ENCODE peak calls at places on chromosomes 13 and 19, in seven cellular contexts. One of them, this sample, is unnamed.
A peak's percentile ranks its signal among the peaks of the same experiment; 100 is the strongest.

GRCh38 chr13:113620036-113620435 is 35.5 kb downstream of the TFDP1 start:
- DNase-seq in tibial nerve: no peak
- DNase-seq in uterus: no peak
- DNase-seq in IMR-90: no peak
- DNase-seq in kidney: peak; percentile 63
- DNase-seq in endodermal cell: no peak
- DNase-seq in astrocyte: no peak
- DNase-seq in this sample: peak; percentile 35

GRCh38 chr19:15869109-15869555 is 28.7 kb downstream of the CYP4F2 start:
- DNase-seq in uterus: peak; percentile 19
- DNase-seq in tibial nerve: peak; percentile 36
- DNase-seq in astrocyte: no peak
- DNase-seq in endodermal cell: peak; percentile 50
- DNase-seq in kidney: no peak
- DNase-seq in IMR-90: no peak
- DNase-seq in this sample: no peak

GRCh38 chr13:22014469-22014868 is 343.6 kb downstream of the FGF9 start:
- DNase-seq in IMR-90: no peak
- DNase-seq in kidney: no peak
- DNase-seq in endodermal cell: no peak
- DNase-seq in uterus: no peak
- DNase-seq in tibial nerve: no peak
- DNase-seq in astrocyte: no peak
- DNase-seq in this sample: no peak

GRCh38 chr13:110415669-110416068 is 108.6 kb downstream of the COL4A2 start:
- DNase-seq in kidney: no peak
- DNase-seq in endodermal cell: peak; percentile 80
- DNase-seq in astrocyte: no peak
- DNase-seq in IMR-90: peak; percentile 24
- DNase-seq in tibial nerve: no peak
- DNase-seq in uterus: peak; percentile 46
- DNase-seq in this sample: no peak

GRCh38 chr19:43652546-43652874 is 12.9 kb upstream of the CADM4 start:
- DNase-seq in IMR-90: no peak
- DNase-seq in endodermal cell: no peak
- DNase-seq in tibial nerve: no peak
- DNase-seq in kidney: no peak
- DNase-seq in astrocyte: no peak
- DNase-seq in uterus: no peak
- DNase-seq in this sample: no peak

GRCh38 chr19:47341734-47342133 is 7.4 kb upstream of the DHX34 start:
- DNase-seq in uterus: no peak
- DNase-seq in IMR-90: no peak
- DNase-seq in astrocyte: no peak
- DNase-seq in endodermal cell: no peak
- DNase-seq in tibial nerve: no peak
- DNase-seq in kidney: no peak
- DNase-seq in this sample: no peak

GRCh38 chr13:113962975-113963374 is 10.9 kb downstream of the C13orf46 start:
- DNase-seq in kidney: peak; percentile 44
- DNase-seq in endodermal cell: no peak
- DNase-seq in astrocyte: no peak
- DNase-seq in IMR-90: no peak
- DNase-seq in tibial nerve: no peak
- DNase-seq in uterus: no peak
- DNase-seq in this sample: peak; percentile 7

GRCh38 chr19:45211751-45212381 is 33.3 kb downstream of the BLOC1S3 start:
- DNase-seq in tibial nerve: no peak
- DNase-seq in endodermal cell: no peak
- DNase-seq in uterus: peak; percentile 77
- DNase-seq in kidney: peak; percentile 90
- DNase-seq in astrocyte: no peak
- DNase-seq in IMR-90: no peak
- DNase-seq in this sample: peak; percentile 58

GRCh38 chr19:54439174-54439851 is 9.7 kb upstream of the LENG8 start:
- DNase-seq in astrocyte: no peak
- DNase-seq in kidney: no peak
- DNase-seq in IMR-90: no peak
- DNase-seq in tibial nerve: peak; percentile 30
- DNase-seq in endodermal cell: peak; percentile 92
- DNase-seq in uterus: no peak
- DNase-seq in this sample: no peak

GRCh38 chr19:18393836-18394235 is 3.6 kb downstream of the LRRC25 start:
- DNase-seq in astrocyte: no peak
- DNase-seq in kidney: no peak
- DNase-seq in tibial nerve: no peak
- DNase-seq in endodermal cell: no peak
- DNase-seq in uterus: no peak
- DNase-seq in IMR-90: no peak
- DNase-seq in this sample: no peak

GRCh38 chr19:57171551-57172081 is 4.3 kb upstream of the DUXA start:
- DNase-seq in tibial nerve: peak; percentile 15
- DNase-seq in IMR-90: peak; percentile 39
- DNase-seq in uterus: peak; percentile 19
- DNase-seq in kidney: peak; percentile 84
- DNase-seq in endodermal cell: peak; percentile 79
- DNase-seq in astrocyte: peak; percentile 3
- DNase-seq in this sample: no peak

GRCh38 chr19:1373534-1374249 is 10.0 kb upstream of the NDUFS7 start:
- DNase-seq in endodermal cell: no peak
- DNase-seq in astrocyte: no peak
- DNase-seq in kidney: no peak
- DNase-seq in uterus: no peak
- DNase-seq in tibial nerve: no peak
- DNase-seq in IMR-90: peak; percentile 66
- DNase-seq in this sample: peak; percentile 72

GRCh38 chr13:47216176-47216822 is 319.4 kb upstream of the HTR2A start:
- DNase-seq in endodermal cell: no peak
- DNase-seq in IMR-90: peak; percentile 57
- DNase-seq in astrocyte: peak; percentile 63
- DNase-seq in uterus: no peak
- DNase-seq in tibial nerve: no peak
- DNase-seq in kidney: no peak
- DNase-seq in this sample: no peak

GRCh38 chr19:38319421-38320258 is at the start of gene KCNK6:
- DNase-seq in IMR-90: no peak
- DNase-seq in tibial nerve: peak; percentile 22
- DNase-seq in kidney: no peak
- DNase-seq in astrocyte: peak; percentile 14
- DNase-seq in endodermal cell: peak; percentile 79
- DNase-seq in uterus: peak; percentile 40
- DNase-seq in this sample: peak; percentile 68

GRCh38 chr19:4676955-4677731 is 7.0 kb upstream of the MYDGF start:
- DNase-seq in endodermal cell: peak; percentile 94
- DNase-seq in IMR-90: peak; percentile 35
- DNase-seq in kidney: no peak
- DNase-seq in uterus: no peak
- DNase-seq in tibial nerve: no peak
- DNase-seq in astrocyte: no peak
- DNase-seq in this sample: peak; percentile 87

GRCh38 chr19:18865973-18866799 is 29.8 kb downstream of the CERS1 start:
- DNase-seq in endodermal cell: peak; percentile 92
- DNase-seq in IMR-90: peak; percentile 36
- DNase-seq in uterus: peak; percentile 44
- DNase-seq in tibial nerve: peak; percentile 51
- DNase-seq in astrocyte: no peak
- DNase-seq in kidney: no peak
- DNase-seq in this sample: peak; percentile 80

GRCh38 chr19:51009061-51009891 is 7.9 kb upstream of the KLK8 start:
- DNase-seq in IMR-90: no peak
- DNase-seq in endodermal cell: no peak
- DNase-seq in astrocyte: no peak
- DNase-seq in tibial nerve: no peak
- DNase-seq in kidney: no peak
- DNase-seq in uterus: no peak
- DNase-seq in this sample: no peak

GRCh38 chr13:111043575-111043982 is 71.5 kb upstream of the ARHGEF7 start:
- DNase-seq in endodermal cell: no peak
- DNase-seq in tibial nerve: no peak
- DNase-seq in kidney: peak; percentile 54
- DNase-seq in IMR-90: no peak
- DNase-seq in uterus: peak; percentile 31
- DNase-seq in astrocyte: peak; percentile 12
- DNase-seq in this sample: peak; percentile 69

GRCh38 chr19:39417463-39418181 is 5.2 kb downstream of the PLEKHG2 start:
- DNase-seq in astrocyte: no peak
- DNase-seq in endodermal cell: no peak
- DNase-seq in uterus: no peak
- DNase-seq in IMR-90: no peak
- DNase-seq in kidney: no peak
- DNase-seq in tibial nerve: no peak
- DNase-seq in this sample: no peak

GRCh38 chr13:95552539-95553270 is at the start of gene CLDN10:
- DNase-seq in uterus: no peak
- DNase-seq in kidney: peak; percentile 87
- DNase-seq in IMR-90: no peak
- DNase-seq in astrocyte: no peak
- DNase-seq in endodermal cell: peak; percentile 97
- DNase-seq in tibial nerve: no peak
- DNase-seq in this sample: no peak
- TF ChIP-seq CTCF in uterus: no peak
- TF ChIP-seq CTCF in kidney: no peak
- TF ChIP-seq CTCF in IMR-90: no peak
- TF ChIP-seq CTCF in astrocyte: no peak
- TF ChIP-seq CTCF in endodermal cell: peak; percentile 84
- TF ChIP-seq CTCF in tibial nerve: no peak
- TF ChIP-seq CTCF in this sample: no peak

DNA sequence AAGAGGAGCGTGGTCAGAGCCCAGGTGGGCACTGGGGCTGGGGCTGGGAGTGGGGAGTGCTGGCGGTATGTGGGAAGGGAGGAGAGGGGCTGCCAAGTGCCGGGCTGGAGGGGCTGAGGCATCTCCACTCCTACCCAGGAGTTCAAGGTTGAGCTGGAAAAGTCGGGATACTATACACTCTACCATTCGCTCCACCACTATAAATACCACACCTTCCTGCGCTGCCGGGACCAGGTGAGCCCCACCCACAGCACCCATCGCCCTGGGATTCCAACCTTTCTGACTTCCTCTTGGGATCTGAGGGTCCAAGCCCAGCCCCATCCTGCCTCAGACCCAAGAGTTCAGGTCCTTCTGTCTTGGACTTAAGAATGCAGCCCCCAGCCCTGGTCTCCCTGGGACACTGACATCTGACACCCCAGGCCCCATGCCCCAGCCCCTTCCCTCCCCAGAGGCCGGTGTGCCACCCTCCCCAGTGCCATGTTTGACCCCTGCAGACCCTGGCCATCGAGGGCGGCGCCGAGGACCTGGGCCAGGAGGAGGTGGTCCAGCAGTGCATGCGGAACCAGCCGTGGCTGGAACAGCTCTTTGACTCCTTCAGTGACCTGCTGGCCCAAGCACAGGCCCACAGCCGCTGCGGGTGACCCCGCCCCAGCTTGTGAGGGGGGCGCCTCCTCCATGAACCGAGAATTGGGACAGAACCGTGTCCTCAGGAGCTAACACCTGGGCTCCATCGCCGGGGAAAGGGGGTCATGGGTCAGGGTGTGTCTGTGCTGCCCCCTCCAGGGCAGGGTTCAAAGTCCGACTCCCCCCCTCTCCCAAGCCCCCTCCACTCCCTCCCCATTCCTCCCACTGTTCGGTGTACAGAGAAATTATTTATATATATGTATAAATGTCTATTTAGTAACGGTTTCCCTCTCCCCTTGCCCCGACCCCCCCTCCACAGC is 14.7 kb downstream of the RRAS start:
- DNase-seq in uterus: no peak
- DNase-seq in endodermal cell: no peak
- DNase-seq in tibial nerve: no peak
- DNase-seq in IMR-90: no peak
- DNase-seq in kidney: no peak
- DNase-seq in astrocyte: no peak
- DNase-seq in this sample: no peak
- H3K36me3 ChIP-seq in uterus: no peaks in the 10 kb centered on the region
- H3K36me3 ChIP-seq in endodermal cell: peaks cover 62% of the 10 kb centered on the region
- H3K36me3 ChIP-seq in tibial nerve: no peaks in the 10 kb centered on the region
- H3K36me3 ChIP-seq in IMR-90: peaks cover 33% of the 10 kb centered on the region
- H3K36me3 ChIP-seq in kidney: peaks cover 2% of the 10 kb centered on the region
- H3K36me3 ChIP-seq in astrocyte: peaks cover 13% of the 10 kb centered on the region
- H3K36me3 ChIP-seq in this sample: peaks cover 35% of the 10 kb centered on the region

GRCh38 chr13:75760182-75760981 is 124.3 kb downstream of the LMO7 start:
- DNase-seq in kidney: peak; percentile 33
- DNase-seq in astrocyte: peak; percentile 26
- DNase-seq in uterus: no peak
- DNase-seq in endodermal cell: no peak
- DNase-seq in IMR-90: peak; percentile 33
- DNase-seq in tibial nerve: no peak
- DNase-seq in this sample: peak; percentile 48
- TF ChIP-seq CTCF in kidney: peak; percentile 14
- TF ChIP-seq CTCF in astrocyte: no peak
- TF ChIP-seq CTCF in uterus: no peak
- TF ChIP-seq CTCF in endodermal cell: peak; percentile 26
- TF ChIP-seq CTCF in IMR-90: peak; percentile 8
- TF ChIP-seq CTCF in tibial nerve: no peak
- TF ChIP-seq CTCF in this sample: peak; percentile 28

GRCh38 chr19:11175920-11176319 is 20.3 kb upstream of the SPC24 start:
- DNase-seq in uterus: no peak
- DNase-seq in IMR-90: no peak
- DNase-seq in astrocyte: no peak
- DNase-seq in tibial nerve: no peak
- DNase-seq in endodermal cell: no peak
- DNase-seq in kidney: no peak
- DNase-seq in this sample: no peak

GRCh38 chr19:11172576-11172975 is 17.0 kb upstream of the SPC24 start:
- DNase-seq in IMR-90: no peak
- DNase-seq in uterus: no peak
- DNase-seq in endodermal cell: no peak
- DNase-seq in kidney: no peak
- DNase-seq in tibial nerve: no peak
- DNase-seq in astrocyte: no peak
- DNase-seq in this sample: no peak

GRCh38 chr19:11171144-11171543 is 15.6 kb upstream of the SPC24 start:
- DNase-seq in astrocyte: no peak
- DNase-seq in IMR-90: no peak
- DNase-seq in uterus: no peak
- DNase-seq in endodermal cell: no peak
- DNase-seq in kidney: no peak
- DNase-seq in tibial nerve: no peak
- DNase-seq in this sample: no peak

GRCh38 chr19:11174336-11174735 is 18.8 kb upstream of the SPC24 start:
- DNase-seq in uterus: no peak
- DNase-seq in kidney: no peak
- DNase-seq in endodermal cell: no peak
- DNase-seq in IMR-90: no peak
- DNase-seq in astrocyte: no peak
- DNase-seq in tibial nerve: no peak
- DNase-seq in this sample: no peak

DNA sequence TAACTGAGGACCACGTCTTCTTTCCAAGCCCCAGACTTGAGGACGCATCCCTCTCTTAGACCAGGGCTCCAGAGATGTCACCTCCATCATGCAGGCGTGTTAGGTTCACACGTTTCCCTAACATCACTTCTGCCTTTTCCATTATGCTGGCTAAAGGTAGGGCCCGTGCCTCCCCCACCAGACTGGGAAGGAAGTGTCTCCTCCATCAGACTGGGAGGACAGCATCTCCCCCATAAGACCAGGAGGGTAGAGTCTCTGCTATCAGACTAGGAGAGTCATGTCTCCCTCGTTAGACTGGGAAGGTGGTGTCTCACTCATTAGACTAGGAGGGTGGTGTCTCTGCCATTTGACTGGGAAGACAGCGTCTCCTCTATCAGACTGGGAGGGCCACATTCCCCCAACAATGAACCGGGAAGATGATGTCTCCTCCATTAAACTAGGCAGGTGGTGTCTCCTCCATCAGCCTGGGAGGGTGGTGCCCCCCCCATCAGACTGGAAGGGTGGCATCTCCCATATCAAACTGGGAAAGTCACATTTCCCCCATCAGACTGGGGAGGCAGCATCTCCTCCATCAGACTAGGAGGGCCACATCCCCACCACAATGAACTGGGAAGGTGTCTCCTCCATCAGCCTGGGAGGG is 18.1 kb upstream of the SPC24 start:
- DNase-seq in kidney: no peak
- DNase-seq in astrocyte: no peak
- DNase-seq in endodermal cell: no peak
- DNase-seq in IMR-90: no peak
- DNase-seq in tibial nerve: no peak
- DNase-seq in uterus: no peak
- DNase-seq in this sample: no peak
- H3K36me3 ChIP-seq in kidney: peaks cover 22% of the 10 kb centered on the region
- H3K36me3 ChIP-seq in astrocyte: peaks cover 23% of the 10 kb centered on the region
- H3K36me3 ChIP-seq in endodermal cell: peaks cover 41% of the 10 kb centered on the region
- H3K36me3 ChIP-seq in IMR-90: peaks cover 84% of the 10 kb centered on the region
- H3K36me3 ChIP-seq in tibial nerve: no peaks in the 10 kb centered on the region
- H3K36me3 ChIP-seq in uterus: no peaks in the 10 kb centered on the region
- H3K36me3 ChIP-seq in this sample: peaks cover 97% of the 10 kb centered on the region